ENCODE peak calls at places on chromosomes 16 and 17, in nine cellular contexts. F is GM12892, W is GM12891, L is A549, H is HCT116, P is ovary, A is adrenal gland, U is heart left ventricle, X is transverse colon. V is an unnamed sample.
A peak's percentile ranks its signal among the peaks of the same experiment; 100 is the strongest.

GRCh38 chr16:87457724-87458423 is 35.0 kb downstream of the ZCCHC14 start:
- DNase-seq in X (no peak), P (no peak), L (peak; percentile 36), A (peak; percentile 59), W (no peak), U (no peak), F (no peak), H (peak; percentile 97), V (peak; percentile 84)

GRCh38 chr16:47045023-47045422 is 71.5 kb upstream of the DNAJA2 start:
- DNase-seq in L (no peak), F (no peak), A (no peak), P (no peak), W (no peak), X (no peak), H (no peak), U (no peak), V (no peak)

GRCh38 chr17:63381101-63381729 is 64.9 kb downstream of the CYB561 start:
- DNase-seq in H (no peak), X (no peak), A (no peak), U (no peak), F (no peak), L (no peak), W (no peak), P (no peak), V (no peak)

GRCh38 chr16:84532299-84532724 is 27.9 kb upstream of the MEAK7 start:
- DNase-seq in U (peak; percentile 76), A (peak; percentile 68), H (no peak), F (no peak), L (peak; percentile 85), X (peak; percentile 24), P (peak; percentile 51), W (no peak), V (peak; percentile 86)

GRCh38 chr16:28218109-28218508 is 6.3 kb upstream of the XPO6 start:
- DNase-seq in L (peak; percentile 49), P (no peak), A (peak; percentile 65), H (peak; percentile 47), F (no peak), U (no peak), W (peak; percentile 34), X (peak; percentile 27), V (peak; percentile 40)

GRCh38 chr16:88437367-88437964 is 15.6 kb upstream of the ZFPM1 start:
- DNase-seq in W (peak; percentile 92), L (peak; percentile 52), P (peak; percentile 69), H (peak; percentile 37), X (peak; percentile 63), U (no peak), A (peak; percentile 63), F (peak; percentile 94), V (no peak)

GRCh38 chr17:77872199-77872598 is 86.3 kb upstream of the TNRC6C start:
- DNase-seq in X (no peak), L (no peak), F (no peak), P (no peak), H (no peak), A (no peak), W (no peak), U (peak; percentile 15), V (no peak)

GRCh38 chr16:67966549-67967182 is 1.8 kb downstream of the SLC12A4 start:
- DNase-seq in X (no peak), W (no peak), L (peak; percentile 44), A (peak; percentile 53), P (peak; percentile 38), U (peak; percentile 70), H (peak; percentile 24), F (no peak), V (peak; percentile 50)

GRCh38 chr16:75256871-75257343 is 5.5 kb upstream of the BCAR1 start:
- DNase-seq in A (peak; percentile 36), P (peak; percentile 41), W (no peak), H (no peak), L (no peak), U (peak; percentile 56), F (no peak), X (peak; percentile 46), V (no peak)

GRCh38 chr17:1255041-1255440 is 15.2 kb upstream of the BHLHA9 start:
- DNase-seq in A (no peak), P (no peak), W (no peak), H (no peak), F (no peak), X (no peak), U (no peak), L (no peak), V (no peak)

GRCh38 chr17:15464211-15464610 is 3.2 kb downstream of the CDRT4 start:
- DNase-seq in H (no peak), P (no peak), F (no peak), A (no peak), U (no peak), X (no peak), L (no peak), W (no peak), V (no peak)

GRCh38 chr16:30697264-30698138 is 1.5 kb upstream of the SRCAP start:
- DNase-seq in A (no peak), X (no peak), F (peak; percentile 87), P (no peak), L (no peak), W (peak; percentile 84), U (no peak), H (no peak), V (peak; percentile 95)

GRCh38 chr16:30700491-30700890 is 1.5 kb downstream of the SRCAP start:
- DNase-seq in L (no peak), H (no peak), F (no peak), P (no peak), A (no peak), W (no peak), U (peak; percentile 75), X (no peak), V (no peak)

GRCh38 chr16:30698139-30698815 is 694 bp upstream of the SRCAP start:
- DNase-seq in P (peak; percentile 99), A (peak; percentile 99), W (peak; percentile 94), H (peak; percentile 95), X (peak; percentile 99), F (peak; percentile 93), L (peak; percentile 99), U (peak; percentile 99), V (peak; percentile 92)

GRCh38 chr16:30699615-30700099 is 686 bp downstream of the SRCAP start:
- DNase-seq in F (no peak), P (no peak), X (no peak), L (no peak), H (no peak), U (no peak), W (no peak), A (no peak), V (no peak)

GRCh38 chr16:30698816-30699614 is at the start of gene SRCAP:
- DNase-seq in A (peak; percentile 91), H (peak; percentile 64), L (peak; percentile 87), F (peak; percentile 86), X (peak; percentile 91), W (peak; percentile 84), U (peak; percentile 89), P (peak; percentile 92), V (peak; percentile 81)
- TF ChIP-seq POLR2A in A (peak; percentile 23), H (peak; percentile 56), L (peak; percentile 63), F (peak; percentile 81), X (no peak), W (peak; percentile 29), U (no peak), P (peak; percentile 70), V (peak; percentile 7)

DNA sequence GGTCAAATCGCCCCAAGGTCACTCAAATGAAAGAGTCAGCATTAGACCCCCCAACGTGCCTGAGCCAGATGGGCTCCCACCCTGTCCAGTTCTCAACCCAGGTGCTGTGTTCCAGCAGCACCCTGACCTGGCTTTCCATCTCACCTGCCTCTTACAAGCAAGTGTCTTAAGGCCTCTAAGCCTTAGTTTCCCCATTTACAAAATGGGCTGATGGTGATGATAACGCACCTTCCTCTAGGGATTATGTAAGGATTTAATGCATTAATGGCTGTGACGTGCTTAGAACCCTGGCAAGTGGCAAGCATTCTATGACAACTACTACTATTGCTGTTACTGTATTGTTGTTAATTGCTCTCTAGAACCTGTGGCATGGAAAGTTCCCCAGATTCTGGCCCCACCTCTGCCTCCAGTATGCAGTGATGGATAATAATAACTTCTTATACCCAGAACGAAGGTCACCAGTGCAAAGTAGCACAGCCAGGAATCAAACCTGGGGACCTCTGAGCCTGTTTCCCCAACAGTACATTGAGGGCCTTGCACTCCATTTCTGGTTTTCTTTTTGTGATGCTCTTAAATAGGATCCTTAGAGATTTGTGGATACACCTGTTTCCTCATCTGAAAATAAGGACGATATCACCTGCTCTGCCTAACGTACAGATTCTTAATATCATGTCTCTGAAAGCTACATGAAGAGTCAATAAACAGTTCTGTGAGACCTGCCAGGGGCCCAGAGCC is 3.3 kb upstream of the SLC25A39 start:
- DNase-seq in L (no peak), F (no peak), X (no peak), H (no peak), U (no peak), P (no peak), W (no peak), A (no peak), V (no peak)
- TF ChIP-seq POLR2A in L (no peak), F (no peak), X (no peak), H (no peak), U (no peak), P (no peak), W (no peak), A (no peak), V (no peak)

GRCh38 chr16:30092373-30093010 is 768 bp upstream of the TBX6 start:
- DNase-seq in W (peak; percentile 86), U (peak; percentile 87), H (peak; percentile 56), X (peak; percentile 80), F (peak; percentile 85), P (peak; percentile 81), L (peak; percentile 85), A (peak; percentile 83), V (no peak)
- TF ChIP-seq POLR2A in W (peak; percentile 36), U (no peak), H (no peak), X (no peak), F (peak; percentile 27), P (no peak), L (peak; percentile 27), A (no peak), V (no peak)

GRCh38 chr16:1745900-1746692 is 25.2 kb downstream of the NME3 start:
- DNase-seq in U (no peak), A (no peak), H (no peak), F (no peak), W (no peak), X (no peak), P (no peak), L (no peak), V (peak; percentile 95)
- TF ChIP-seq POLR2A in U (no peak), A (no peak), H (no peak), F (no peak), W (no peak), X (no peak), P (no peak), L (no peak), V (peak; percentile 21)

DNA sequence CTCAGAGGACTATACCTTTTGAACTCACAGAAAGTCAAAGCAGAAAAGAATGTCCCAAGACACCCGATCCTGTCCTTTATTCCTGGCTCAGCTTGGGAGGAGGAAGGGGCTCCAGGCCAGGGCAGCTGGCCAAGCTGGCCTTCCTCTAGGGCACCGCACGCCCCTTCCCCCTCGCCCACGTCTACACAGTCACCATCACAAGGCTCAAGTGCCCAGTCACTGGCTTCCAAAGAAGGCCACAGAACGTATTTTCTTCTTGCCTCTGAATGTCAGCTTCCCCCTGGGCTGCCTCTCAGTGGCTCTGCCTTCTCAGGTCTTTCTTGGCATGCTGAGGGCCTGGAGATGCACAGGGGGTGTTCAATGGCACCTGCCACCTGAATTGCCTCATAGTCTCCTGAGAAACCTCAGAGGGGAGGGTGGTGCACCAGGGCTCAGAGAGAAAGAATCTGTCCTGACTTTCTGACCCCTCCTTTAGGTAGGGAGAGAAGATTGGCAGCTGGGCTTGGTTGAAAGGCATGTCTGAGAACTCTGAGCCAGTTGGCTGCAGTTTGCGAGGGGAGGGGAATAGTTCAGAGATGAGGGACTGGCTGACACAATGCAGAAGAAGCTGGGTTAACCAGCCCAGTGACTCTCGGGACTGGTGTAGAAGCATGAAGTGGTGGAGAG is 2.1 kb downstream of the DHRS11 start:
- DNase-seq in L (no peak), F (no peak), P (no peak), U (no peak), H (no peak), X (peak; percentile 30), W (no peak), A (no peak), V (no peak)
- TF ChIP-seq POLR2A in L (no peak), F (no peak), P (no peak), U (no peak), H (no peak), X (peak; percentile 12), W (no peak), A (no peak), V (no peak)

V was measured in H54.